ENCODE peak calls at places on chromosomes 4 and X, in four cellular contexts. R is transverse colon, U is endothelial cell of umbilical vein, D is suprapubic skin. S is an unnamed sample.

GRCh38 chr4:62260256-62260655 is 1060.1 kb downstream of the ADGRL3 start:
- DNase-seq in R (no peak), U (no peak), D (no peak), S (no peak)

GRCh38 chr4:94363136-94363655 is 20.6 kb upstream of the HPGDS start:
- DNase-seq in R (no peak), U (peak), D (no peak), S (no peak)

GRCh38 chr4:7614350-7614949 is 179.7 kb upstream of the PSAPL1 start:
- DNase-seq in R (no peak), U (no peak), D (no peak), S (no peak)

GRCh38 chr4:188160406-188160805 is 21.2 kb downstream of the TRIML1 start:
- DNase-seq in R (no peak), U (no peak), D (no peak), S (no peak)

GRCh38 chrX:153398275-153398960 is 2.7 kb downstream of the PNMA6E start:
- DNase-seq in R (no peak), U (no peak), D (no peak), S (no peak)

GRCh38 chr4:130336585-130337217 is 1240.7 kb downstream of the C4orf33 start:
- DNase-seq in R (no peak), U (peak), D (no peak), S (no peak)

GRCh38 chr4:118918388-118918787 is 29.7 kb downstream of the SYNPO2 start:
- DNase-seq in R (no peak), U (peak), D (no peak), S (no peak)

GRCh38 chr4:79526970-79527565 is 119.0 kb upstream of the GK2 start:
- DNase-seq in R (no peak), U (no peak), D (no peak), S (no peak)

GRCh38 chrX:35122756-35123155 is 180.2 kb downstream of the FAM47B start:
- DNase-seq in R (no peak), U (no peak), D (no peak), S (no peak)

GRCh38 chr4:20464381-20464780 is 212.7 kb downstream of the SLIT2 start:
- DNase-seq in R (no peak), U (peak), D (no peak), S (no peak)

GRCh38 chrX:110414679-110415439 is 56.2 kb downstream of the RTL9 start:
- DNase-seq in R (no peak), U (no peak), D (no peak), S (peak)

GRCh38 chr4:80948995-80949394 is 81.5 kb upstream of the BMP3 start:
- DNase-seq in R (no peak), U (no peak), D (no peak), S (no peak)

GRCh38 chrX:149131780-149132179 is 373.3 kb downstream of the IDS start:
- DNase-seq in R (no peak), U (no peak), D (no peak), S (no peak)

GRCh38 chrX:115344885-115345653 is 55.6 kb downstream of the LUZP4 start:
- DNase-seq in R (peak), U (peak), D (peak), S (no peak)

GRCh38 chrX:154750301-154751120 is at the start of gene GAB3:
- DNase-seq in R (peak), U (peak), D (no peak), S (no peak)

GRCh38 chr4:9146967-9147366 is 23.2 kb upstream of the FAM90A26 start:
- DNase-seq in R (no peak), U (no peak), D (no peak), S (no peak)

GRCh38 chrX:145823132-145823531 is 5.5 kb downstream of the SLITRK2 start:
- DNase-seq in R (no peak), U (no peak), D (no peak), S (no peak)

GRCh38 chr4:112951362-112951962 is 98.0 kb upstream of the ANK2 start:
- DNase-seq in R (no peak), U (peak), D (no peak), S (no peak)

GRCh38 chr4:118968006-118968405 is 79.4 kb downstream of the SYNPO2 start:
- DNase-seq in R (peak), U (peak), D (no peak), S (peak)

GRCh38 chr4:175998782-175999181 is 66.9 kb upstream of the WDR17 start:
- DNase-seq in R (no peak), U (no peak), D (no peak), S (no peak)

GRCh38 chrX:10726647-10727046 is 106.3 kb upstream of the MID1 start:
- DNase-seq in R (no peak), U (no peak), D (no peak), S (no peak)

GRCh38 chrX:133250184-133251080 is 32.3 kb upstream of the TFDP3 start:
- DNase-seq in R (no peak), U (no peak), D (no peak), S (no peak)

GRCh38 chr4:119028296-119028695 is 107.3 kb upstream of the MYOZ2 start:
- DNase-seq in R (no peak), U (no peak), D (no peak), S (no peak)

GRCh38 chr4:74018771-74019170 is 19.7 kb downstream of the CXCL3 start:
- DNase-seq in R (no peak), U (peak), D (no peak), S (no peak)

DNA sequence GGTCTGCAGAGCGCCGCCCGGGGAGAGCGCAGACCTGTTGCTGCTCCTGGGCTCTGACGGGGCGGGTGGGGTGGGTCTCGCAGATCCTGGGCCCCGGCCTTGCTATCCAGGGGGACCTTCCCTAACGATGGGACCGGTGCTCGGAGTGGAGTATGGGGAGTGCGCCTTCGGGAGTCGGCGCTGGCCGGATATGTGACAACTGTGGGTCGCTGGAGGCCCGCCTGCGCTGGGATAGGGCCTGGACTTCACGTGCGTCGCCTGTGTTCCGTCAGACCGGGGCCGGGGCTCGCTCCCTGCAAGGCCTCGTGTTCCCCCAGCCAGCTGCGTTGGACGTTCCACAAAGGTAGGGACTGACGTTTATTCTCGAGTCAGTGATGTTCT is 1.2 kb downstream of the TBL1X start:
- DNase-seq in R (peak), U (peak), D (peak), S (peak)
- TF ChIP-seq POLR2A in R (no peak), U (no peak), D (no peak), S (no peak)

GRCh38 chr4:110628321-110629213 is 5.7 kb upstream of the PITX2 start:
- DNase-seq in R (no peak), U (no peak), D (no peak), S (no peak)
- TF ChIP-seq POLR2AphosphoS5 in R (no peak), U (no peak), D (no peak), S (no peak)

GRCh38 chrX:73562458-73562857 is 539 bp upstream of the CHIC1 start:
- DNase-seq in R (no peak), U (no peak), D (no peak), S (no peak)

GRCh38 chrX:73563740-73564073 is 710 bp downstream of the CHIC1 start:
- DNase-seq in R (no peak), U (peak), D (no peak), S (no peak)

GRCh38 chrX:73561791-73562190 is 1.2 kb upstream of the CHIC1 start:
- DNase-seq in R (no peak), U (no peak), D (no peak), S (no peak)

DNA sequence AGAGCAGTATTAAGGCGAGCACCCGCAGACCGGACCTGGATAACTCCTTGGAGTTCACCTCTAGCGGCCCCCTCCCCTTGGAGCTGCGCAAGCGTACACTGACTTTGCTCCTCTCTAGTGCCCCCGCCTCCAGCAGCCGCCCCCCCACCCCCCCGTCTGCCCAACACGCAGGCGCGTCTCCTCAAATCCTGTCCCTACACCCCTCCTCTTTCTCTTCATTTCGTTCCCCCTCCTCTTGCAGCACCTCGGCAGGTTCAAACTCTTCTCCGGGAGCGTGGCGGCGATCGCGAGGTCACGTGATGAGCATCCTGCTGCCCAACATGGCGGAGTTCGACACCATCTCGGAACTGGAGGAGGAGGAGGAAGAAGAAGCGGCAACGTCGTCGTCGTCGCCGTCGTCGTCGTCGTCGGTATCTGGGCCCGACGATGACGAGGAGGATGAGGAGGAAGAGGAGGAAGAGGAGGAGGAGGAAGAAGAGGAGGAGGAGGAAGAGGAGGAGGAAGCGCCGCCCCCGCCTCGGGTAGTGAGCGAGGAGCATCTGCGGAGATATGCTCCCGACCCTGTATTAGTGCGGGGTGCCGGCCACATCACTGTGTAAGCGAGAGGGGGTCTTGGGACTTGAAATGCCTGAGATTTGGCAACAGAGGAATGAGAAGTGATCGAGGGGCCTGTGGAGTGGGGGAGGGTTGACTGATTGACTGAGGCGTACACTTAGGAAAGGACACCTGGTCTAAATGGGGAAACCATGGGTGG is at the start of gene CHIC1:
- DNase-seq in R (peak), U (peak), D (peak), S (peak)
- TF ChIP-seq POLR2A in R (no peak), U (no peak), D (no peak), S (peak)

GRCh38 chrX:41265615-41266014 is 68.3 kb upstream of the DDX3X start:
- DNase-seq in R (peak), U (no peak), D (no peak), S (no peak)
- TF ChIP-seq POLR2AphosphoS5 in R (no peak), U (no peak), D (no peak), S (no peak)

GRCh38 chr4:38800956-38801450 is 3.6 kb downstream of the TLR1 start:
- DNase-seq in R (no peak), U (no peak), D (no peak), S (no peak)

GRCh38 chr4:38804654-38805295 is at the start of gene TLR1:
- DNase-seq in R (no peak), U (peak), D (no peak), S (no peak)

GRCh38 chr4:38802561-38803355 is 1.8 kb downstream of the TLR1 start:
- DNase-seq in R (no peak), U (no peak), D (no peak), S (no peak)

GRCh38 chr4:38803833-38804653 is 548 bp downstream of the TLR1 start:
- DNase-seq in R (no peak), U (no peak), D (no peak), S (no peak)

GRCh38 chr4:38805530-38806145 is 1.0 kb upstream of the TLR1 start:
- DNase-seq in R (peak), U (peak), D (no peak), S (peak)
- TF ChIP-seq POLR2A in R (no peak), U (no peak), D (no peak), S (peak)

GRCh38 chr4:82422616-82423015 is 7.6 kb downstream of the HNRNPDL start:
- DNase-seq in R (no peak), U (no peak), D (no peak), S (no peak)

GRCh38 chr4:82423245-82424054 is 6.8 kb downstream of the HNRNPDL start:
- DNase-seq in R (no peak), U (no peak), D (no peak), S (no peak)

GRCh38 chr4:82425478-82425877 is 4.8 kb downstream of the HNRNPDL start:
- DNase-seq in R (no peak), U (no peak), D (no peak), S (no peak)

GRCh38 chr4:82419451-82419850 is 10.8 kb downstream of the HNRNPDL start:
- DNase-seq in R (no peak), U (no peak), D (no peak), S (no peak)

DNA sequence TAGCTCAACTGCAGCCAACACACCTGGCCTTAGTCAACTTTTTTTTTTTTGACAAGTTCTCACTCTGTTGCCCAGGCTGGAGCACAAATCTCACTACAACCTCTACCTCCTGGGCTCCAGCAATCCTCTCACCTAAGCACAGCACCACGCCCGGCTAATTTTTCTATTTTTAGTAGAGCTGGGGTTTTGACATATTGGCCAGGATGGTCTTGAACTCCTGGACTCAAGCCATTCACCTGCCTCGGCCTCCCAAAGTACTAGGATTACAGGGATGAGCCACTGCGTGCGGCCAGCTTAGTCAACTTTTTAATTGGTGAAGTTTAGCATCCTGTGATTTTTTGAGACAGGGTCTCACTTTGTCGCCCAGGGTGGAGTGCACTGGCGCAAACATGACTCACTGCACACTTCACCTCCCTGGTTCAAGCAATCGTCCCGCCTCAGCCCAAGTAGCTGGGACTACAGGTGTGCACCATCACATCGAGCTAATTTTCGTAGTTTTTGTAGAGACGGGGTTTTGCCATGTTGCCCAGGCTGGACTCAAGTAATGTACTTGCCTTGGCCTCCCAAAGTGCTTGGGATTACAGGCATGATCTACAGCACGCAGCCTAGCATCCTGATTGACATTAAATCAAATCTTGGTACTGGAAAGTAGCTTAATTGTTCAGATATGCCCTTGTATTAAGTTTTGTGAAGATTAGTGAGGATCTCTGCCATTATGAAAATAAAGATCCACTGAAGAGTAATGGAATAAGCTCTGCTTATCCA is 8.3 kb downstream of the HNRNPDL start:
- DNase-seq in R (no peak), U (no peak), D (no peak), S (no peak)
- TF ChIP-seq POLR2AphosphoS5 in R (no peak), U (peak), D (no peak), S (peak)

DNA sequence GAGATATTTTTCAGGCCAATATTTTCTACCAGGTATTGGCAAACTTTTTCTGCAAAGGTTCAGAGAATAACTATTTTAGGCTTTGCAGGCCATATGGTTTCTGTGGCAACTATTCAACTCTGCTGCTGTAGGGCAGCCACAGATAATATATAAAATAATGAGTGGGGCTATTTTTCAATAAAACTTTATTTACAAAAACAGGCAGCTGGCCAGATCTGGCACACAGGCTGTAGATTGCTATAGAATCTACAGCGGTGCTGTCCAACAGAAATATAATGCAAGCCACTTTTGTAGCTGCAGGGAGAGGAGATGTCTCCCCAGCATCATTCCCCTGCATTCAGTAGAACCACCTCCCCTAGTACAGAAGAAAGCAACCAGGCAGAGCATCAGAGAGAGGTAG is 97.6 kb upstream of the BCOR start:
- DNase-seq in R (no peak), U (no peak), D (no peak), S (no peak)
- TF ChIP-seq POLR2A in R (no peak), U (no peak), D (no peak), S (no peak)

GRCh38 chrX:43655151-43655676 is 885 bp upstream of the MAOA start:
- DNase-seq in R (peak), U (peak), D (peak), S (no peak)

GRCh38 chrX:43655961-43656494 is at the start of gene MAOA:
- DNase-seq in R (peak), U (peak), D (peak), S (no peak)

GRCh38 chrX:43654431-43655150 is 1.5 kb upstream of the MAOA start:
- DNase-seq in R (peak), U (peak), D (peak), S (peak)
- TF ChIP-seq POLR2AphosphoS5 in R (peak), U (peak), D (no peak), S (no peak)

DNA sequence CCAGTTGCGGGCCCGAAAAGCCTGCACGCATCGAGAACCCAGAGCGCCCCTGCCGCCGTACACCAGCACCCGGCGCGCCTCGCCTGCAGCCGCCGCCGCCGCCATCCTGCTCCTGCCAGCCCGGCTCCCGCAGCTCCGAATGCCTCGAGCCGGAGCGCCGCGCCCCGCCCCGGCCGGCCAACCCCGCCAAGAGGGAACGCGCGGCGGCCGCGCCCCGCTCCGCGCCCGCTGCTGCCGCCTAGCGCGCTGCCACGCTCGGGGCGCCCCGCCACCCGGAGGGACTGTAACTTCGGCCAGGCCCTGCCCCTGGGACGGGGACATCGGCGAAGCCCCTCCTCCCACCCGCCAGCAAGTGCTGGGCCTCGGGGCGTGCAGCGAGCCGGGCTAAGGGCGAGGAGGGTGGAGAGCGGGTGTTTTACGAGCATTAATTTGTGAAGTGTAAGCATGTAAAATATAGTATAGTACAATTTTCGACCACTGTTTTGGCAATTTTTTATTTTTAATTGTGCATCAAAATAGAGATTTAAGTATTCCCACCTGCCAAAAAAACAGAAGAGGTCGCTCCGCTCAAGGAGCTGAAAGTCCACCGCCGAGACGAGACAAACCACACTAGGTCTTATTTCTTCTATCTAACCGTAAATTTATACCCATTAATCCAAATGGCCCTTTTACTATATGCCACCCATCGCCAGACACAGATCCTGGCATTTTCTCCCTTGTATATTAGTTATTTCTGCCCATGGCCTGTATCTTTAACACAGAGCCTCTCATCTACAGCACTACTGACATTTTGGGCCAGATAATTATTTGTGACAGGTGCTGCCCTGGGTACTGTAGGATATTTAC is at the start of gene QDPR:
- DNase-seq in R (peak), U (peak), D (peak), S (peak)
- TF ChIP-seq POLR2A in R (no peak), U (peak), D (no peak), S (no peak)

DNA sequence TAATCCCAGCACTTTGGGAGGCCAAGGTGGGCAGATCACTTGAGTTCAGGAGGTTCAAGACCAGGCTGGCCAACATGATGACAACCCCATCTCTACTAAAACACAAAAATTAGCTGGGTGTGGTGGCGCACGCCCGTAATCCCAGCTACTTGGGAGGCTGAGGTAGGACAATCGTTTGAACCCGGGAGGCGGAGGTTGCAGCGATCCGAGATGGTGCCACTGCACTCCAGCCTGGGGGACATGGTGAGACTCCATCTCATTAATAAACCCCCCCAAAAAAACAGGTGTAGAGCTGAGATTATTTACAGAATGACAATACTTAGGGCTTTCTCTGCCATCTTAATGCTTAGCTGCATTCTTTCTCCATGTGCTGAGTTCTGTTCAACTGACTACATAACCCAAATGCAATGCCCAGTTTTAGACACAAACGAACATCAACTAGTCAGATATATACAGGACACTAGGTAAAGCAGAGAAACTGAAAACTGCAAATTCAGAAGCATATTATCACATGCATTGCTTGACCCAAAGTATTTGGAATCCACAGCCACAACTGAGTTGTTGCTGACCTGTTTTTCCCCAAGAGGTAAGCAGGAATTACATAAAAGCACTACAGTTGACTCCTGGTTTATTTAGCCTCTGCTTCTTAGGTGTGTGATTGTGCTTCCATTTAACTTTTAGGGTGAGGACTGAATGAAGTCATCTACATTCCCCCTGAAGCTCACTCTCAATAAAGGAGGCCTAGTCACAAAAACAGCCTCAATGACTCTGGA is 12.1 kb downstream of the RBMX start:
- DNase-seq in R (no peak), U (no peak), D (no peak), S (no peak)
- TF ChIP-seq POLR2AphosphoS5 in R (no peak), U (no peak), D (no peak), S (peak)

S was measured in GM12891.